ENCODE peak calls at places on chromosomes 4 and X, in nine cellular contexts. R, O, D, K, B, X, T, G and E are unnamed samples.

GRCh38 chrX:137998619-137999018 is 432.7 kb downstream of the ZIC3 start:
- DNase-seq in O (no peak), R (no peak), G (no peak), K (no peak), T (no peak), X (no peak), B (no peak), D (no peak), E (no peak)

GRCh38 chrX:152204919-152205318 is 66.5 kb upstream of the MAGEA10 start:
- DNase-seq in R (no peak), K (no peak), B (no peak), X (no peak), T (no peak), G (no peak), O (no peak), D (no peak), E (no peak)

GRCh38 chr4:176538217-176538925 is 218.6 kb downstream of the SPCS3 start:
- DNase-seq in B (no peak), O (no peak), K (no peak), G (peak; percentile 94), D (peak; percentile 96), T (no peak), X (no peak), R (no peak), E (no peak)

GRCh38 chr4:141680060-141680459 is 43.7 kb downstream of the IL15 start:
- DNase-seq in T (no peak), X (no peak), O (no peak), B (no peak), K (no peak), R (no peak), D (no peak), G (no peak), E (no peak)

GRCh38 chrX:39815621-39816020 is 282.1 kb downstream of the BCOR start:
- DNase-seq in T (no peak), G (no peak), D (peak; percentile 7), X (no peak), B (no peak), R (no peak), K (no peak), O (no peak), E (no peak)

GRCh38 chr4:169810325-169811323 is 52.9 kb upstream of the HPF1 start:
- DNase-seq in O (peak; percentile 88), D (peak; percentile 81), X (no peak), T (no peak), B (no peak), K (peak; percentile 79), G (peak; percentile 82), R (no peak), E (peak; percentile 16)

GRCh38 chrX:65752294-65752693 is 84.8 kb downstream of the MSN start:
- DNase-seq in D (no peak), O (no peak), K (peak; percentile 66), B (no peak), R (no peak), G (no peak), X (no peak), T (no peak), E (no peak)

GRCh38 chr4:24664956-24665355 is 80.6 kb upstream of the DHX15 start:
- DNase-seq in R (no peak), O (no peak), X (no peak), B (peak; percentile 40), G (peak; percentile 56), D (peak; percentile 55), T (no peak), K (no peak), E (no peak)

GRCh38 chr4:74056858-74057562 is 18.5 kb upstream of the CXCL3 start:
- DNase-seq in K (no peak), G (peak; percentile 91), D (peak; percentile 95), T (no peak), X (no peak), R (no peak), O (no peak), B (no peak), E (no peak)

GRCh38 chrX:102835504-102836146 is 101.4 kb upstream of the RAB40AL start:
- DNase-seq in K (peak; percentile 17), D (peak; percentile 33), G (peak; percentile 52), X (no peak), B (no peak), T (no peak), O (peak; percentile 19), R (no peak), E (no peak)

GRCh38 chr4:8200302-8200975 is 1.3 kb downstream of the SH3TC1 start:
- DNase-seq in K (no peak), D (peak; percentile 31), T (peak; percentile 78), X (peak; percentile 68), O (peak; percentile 18), R (peak; percentile 75), G (no peak), B (peak; percentile 69), E (peak; percentile 79)

GRCh38 chr4:3442959-3443749 is 1.4 kb downstream of the HGFAC start:
- DNase-seq in D (no peak), X (peak; percentile 52), T (peak; percentile 54), R (no peak), B (no peak), G (peak; percentile 67), K (peak; percentile 41), O (peak; percentile 74), E (no peak)

GRCh38 chr4:39134674-39135073 is 47.7 kb upstream of the WDR19 start:
- DNase-seq in D (peak; percentile 1), G (peak; percentile 9), T (no peak), K (peak; percentile 58), X (no peak), O (no peak), B (no peak), R (no peak), E (no peak)

GRCh38 chr4:1504786-1505500 is 98.7 kb upstream of the NKX1-1 start:
- DNase-seq in T (no peak), G (peak; percentile 6), X (no peak), D (no peak), R (no peak), B (no peak), O (no peak), K (no peak), E (no peak)

GRCh38 chrX:7068939-7069367 is 78.6 kb upstream of the STS start:
- DNase-seq in D (no peak), K (no peak), X (no peak), T (peak; percentile 13), R (no peak), B (peak; percentile 22), G (peak; percentile 3), O (peak; percentile 18), E (no peak)

GRCh38 chr4:180828455-180829018 is 1414.7 kb upstream of the TENM3 start:
- DNase-seq in K (peak; percentile 44), X (no peak), D (peak; percentile 83), B (no peak), G (peak; percentile 78), R (no peak), T (no peak), O (peak; percentile 51), E (no peak)

GRCh38 chr4:18957721-18958120 is 936.2 kb upstream of the LCORL start:
- DNase-seq in K (no peak), D (no peak), R (no peak), G (no peak), T (no peak), B (no peak), O (no peak), X (no peak), E (no peak)
- H3K9me3 ChIP-seq in K (no peaks in the 10 kb centered on the region), D (no peaks in the 10 kb centered on the region), R (no peaks in the 10 kb centered on the region), G (no peaks in the 10 kb centered on the region), T (no peaks in the 10 kb centered on the region), B (no peaks in the 10 kb centered on the region), O (no peaks in the 10 kb centered on the region), X (no peaks in the 10 kb centered on the region), E (no peaks in the 10 kb centered on the region)

GRCh38 chrX:15663439-15663838 is 1.2 kb downstream of the CLTRN start:
- DNase-seq in R (no peak), D (no peak), T (no peak), K (no peak), X (no peak), G (no peak), O (no peak), B (no peak), E (no peak)
- H3K27me3 ChIP-seq in R (no peaks in the 10 kb centered on the region), D (peaks cover 29% of the 10 kb centered on the region), T (no peaks in the 10 kb centered on the region), K (no peaks in the 10 kb centered on the region), X (no peaks in the 10 kb centered on the region), G (no peaks in the 10 kb centered on the region), O (no peaks in the 10 kb centered on the region), B (no peaks in the 10 kb centered on the region), E (no peaks in the 10 kb centered on the region)

GRCh38 chr4:30402276-30402675 is 317.9 kb upstream of the PCDH7 start:
- DNase-seq in R (no peak), T (no peak), D (peak; percentile 29), O (no peak), X (no peak), B (no peak), K (no peak), G (no peak), E (no peak)
- H3K9me3 ChIP-seq in R (no peaks in the 10 kb centered on the region), T (no peaks in the 10 kb centered on the region), D (no peaks in the 10 kb centered on the region), O (no peaks in the 10 kb centered on the region), X (peaks cover 13% of the 10 kb centered on the region), B (peaks cover 3% of the 10 kb centered on the region), K (no peaks in the 10 kb centered on the region), G (no peaks in the 10 kb centered on the region), E (no peaks in the 10 kb centered on the region)

GRCh38 chr4:173525118-173526033 is 4.7 kb downstream of the HAND2 start:
- DNase-seq in X (no peak), G (peak; percentile 77), T (peak; percentile 56), B (no peak), K (no peak), D (no peak), R (no peak), O (peak; percentile 64), E (peak; percentile 74)

GRCh38 chr4:173526034-173526482 is 4.0 kb downstream of the HAND2 start:
- DNase-seq in R (no peak), B (no peak), T (no peak), O (peak; percentile 43), K (no peak), X (no peak), G (peak; percentile 73), D (no peak), E (no peak)

GRCh38 chr4:173526724-173527102 is 3.3 kb downstream of the HAND2 start:
- DNase-seq in B (no peak), X (no peak), T (no peak), K (no peak), G (no peak), R (no peak), O (no peak), D (no peak), E (no peak)

GRCh38 chr4:173528378-173529321 is 1.4 kb downstream of the HAND2 start:
- DNase-seq in R (no peak), T (peak; percentile 44), K (no peak), B (no peak), O (peak; percentile 66), G (peak; percentile 71), X (no peak), D (no peak), E (peak; percentile 72)

DNA sequence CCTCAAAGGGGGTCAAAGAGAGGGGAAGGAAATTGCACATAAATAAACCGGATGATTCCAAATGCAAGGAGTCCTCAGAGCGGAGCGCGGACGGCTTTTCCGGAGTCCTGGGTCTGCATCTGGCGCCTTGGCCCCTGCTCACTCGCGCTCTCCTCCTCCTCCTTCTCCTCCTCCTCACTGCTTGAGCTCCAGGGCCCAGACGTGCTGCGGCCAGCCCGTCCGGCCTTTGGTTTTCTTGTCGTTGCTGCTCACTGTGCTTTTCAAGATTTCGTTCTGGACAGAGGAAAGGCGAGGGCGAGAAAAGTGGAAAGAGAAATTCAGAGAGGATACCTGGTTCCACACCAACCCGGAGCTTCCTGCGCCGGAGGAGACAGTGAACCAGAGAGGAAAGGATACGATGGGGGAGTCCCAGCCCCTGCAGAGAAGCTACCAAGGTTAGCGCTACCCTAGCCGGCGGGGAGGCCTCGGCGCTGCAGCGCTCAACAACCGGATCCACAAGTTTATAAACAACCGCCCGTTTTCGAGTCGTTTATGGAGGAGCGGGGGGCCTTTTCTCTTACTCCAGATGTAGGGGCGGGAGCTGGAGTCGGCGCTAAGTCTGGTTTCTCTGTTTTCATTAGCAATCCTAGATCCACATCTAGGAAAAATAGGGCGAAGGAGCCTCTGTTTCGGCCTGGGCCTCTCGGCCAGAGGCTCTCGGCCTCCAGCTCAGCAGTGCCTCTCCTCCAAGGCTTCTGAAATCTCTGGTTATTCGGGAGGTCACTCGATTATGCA is 2.7 kb downstream of the HAND2 start:
- DNase-seq in B (no peak), K (no peak), X (no peak), D (no peak), T (peak; percentile 50), O (peak; percentile 72), R (no peak), G (peak; percentile 75), E (no peak)
- H3K27me3 ChIP-seq in B (peaks cover 4% of the 10 kb centered on the region), K (no peaks in the 10 kb centered on the region), X (no peaks in the 10 kb centered on the region), D (peaks cover 85% of the 10 kb centered on the region), T (no peaks in the 10 kb centered on the region), O (peaks cover 100% of the 10 kb centered on the region), R (peaks cover 90% of the 10 kb centered on the region), G (no peaks in the 10 kb centered on the region), E (peaks cover 2% of the 10 kb centered on the region)